ENCODE peak calls at places on chromosomes 13 and 19, in seven cellular contexts. R is mammary epithelial cell, E is tibial nerve, Q is AG04450, P is MCF 10A, J is testis, O is neural progenitor cell. V is an unnamed sample.

GRCh38 chr19:45767881-45768643 is 990 bp downstream of the SIX5 start:
- DNase-seq in J (peak; percentile 77), O (peak; percentile 83), P (peak; percentile 80), Q (no peak), E (peak; percentile 53), R (peak; percentile 70), V (peak; percentile 62)

GRCh38 chr13:25561842-25562241 is 190.1 kb downstream of the ATP8A2 start:
- DNase-seq in J (no peak), R (no peak), P (no peak), O (no peak), Q (no peak), E (no peak), V (no peak)

GRCh38 chr13:101979825-101980224 is 422.0 kb downstream of the FGF14 start:
- DNase-seq in R (no peak), E (no peak), Q (no peak), O (no peak), P (no peak), J (no peak), V (no peak)

GRCh38 chr13:30409911-30410704 is 12.2 kb upstream of the UBE2L5 start:
- DNase-seq in J (peak; percentile 68), E (no peak), R (peak; percentile 46), Q (no peak), P (peak; percentile 43), O (no peak), V (no peak)

GRCh38 chr19:3179739-3180293 is 1.2 kb downstream of the S1PR4 start:
- DNase-seq in O (no peak), E (no peak), Q (no peak), J (no peak), P (no peak), R (no peak), V (no peak)

GRCh38 chr13:24068472-24068871 is 92.0 kb upstream of the SPATA13 start:
- DNase-seq in R (no peak), J (no peak), E (no peak), O (no peak), P (no peak), Q (no peak), V (no peak)

GRCh38 chr19:36225219-36225892 is 10.4 kb downstream of the ZNF146 start:
- DNase-seq in P (no peak), Q (peak; percentile 23), O (no peak), E (no peak), J (no peak), R (peak; percentile 17), V (no peak)

GRCh38 chr13:110912651-110913051 is 2.2 kb downstream of the ANKRD10 start:
- DNase-seq in R (no peak), E (no peak), P (peak; percentile 48), Q (no peak), O (peak; percentile 43), J (peak; percentile 38), V (peak; percentile 63)

GRCh38 chr19:44512326-44513298 is 12.3 kb upstream of the ZNF180 start:
- DNase-seq in R (peak; percentile 61), O (peak; percentile 69), P (peak; percentile 67), Q (peak; percentile 34), E (no peak), J (peak; percentile 74), V (no peak)

GRCh38 chr19:13234518-13234917 is 84.3 kb downstream of the IER2 start:
- DNase-seq in J (peak; percentile 52), P (peak; percentile 78), R (no peak), Q (no peak), O (peak; percentile 76), E (peak; percentile 8), V (no peak)

GRCh38 chr13:26325876-26326275 is 71.9 kb downstream of the CDK8 start:
- DNase-seq in E (no peak), Q (no peak), R (peak; percentile 41), J (no peak), P (no peak), O (no peak), V (no peak)

GRCh38 chr13:26983533-26984315 is 187.9 kb downstream of the USP12 start:
- DNase-seq in O (no peak), P (no peak), J (no peak), E (no peak), Q (no peak), R (no peak), V (no peak)

GRCh38 chr19:45498411-45499195 is at the start of gene PPM1N:
- DNase-seq in J (no peak), Q (no peak), P (no peak), E (no peak), R (no peak), O (peak; percentile 84), V (no peak)

GRCh38 chr19:46748325-46749109 is 2.3 kb upstream of the STRN4 start:
- DNase-seq in E (peak; percentile 87), P (peak; percentile 74), Q (no peak), J (peak; percentile 88), O (peak; percentile 87), R (no peak), V (no peak)

GRCh38 chr13:31946091-31946770 is 85.3 kb upstream of the FRY start:
- DNase-seq in E (no peak), Q (no peak), J (no peak), O (no peak), R (no peak), P (no peak), V (no peak)

GRCh38 chr13:20526664-20527063 is 1.0 kb upstream of the CRYL1 start:
- DNase-seq in P (no peak), Q (no peak), O (no peak), E (no peak), R (no peak), J (no peak), V (no peak)

GRCh38 chr19:54245936-54246335 is 3.3 kb upstream of the LILRA6 start:
- DNase-seq in P (no peak), R (no peak), O (no peak), J (no peak), E (no peak), Q (no peak), V (no peak)

GRCh38 chr13:44273991-44274810 is 99.4 kb upstream of the SERP2 start:
- DNase-seq in Q (peak; percentile 45), O (no peak), J (no peak), E (no peak), R (no peak), P (peak; percentile 66), V (no peak)

GRCh38 chr13:46182491-46182877 is 507 bp upstream of the LCP1 start:
- DNase-seq in J (no peak), Q (no peak), P (no peak), E (no peak), R (no peak), O (no peak), V (no peak)

GRCh38 chr13:72290962-72291681 is 424.1 kb upstream of the DACH1 start:
- DNase-seq in Q (no peak), E (no peak), P (peak; percentile 14), O (no peak), J (no peak), R (peak; percentile 83), V (no peak)

GRCh38 chr19:32222594-32222993 is 122.8 kb upstream of the ZNF507 start:
- DNase-seq in J (no peak), R (no peak), Q (no peak), E (no peak), P (no peak), O (no peak), V (no peak)

GRCh38 chr13:24299488-24300114 is 9.8 kb upstream of the C1QTNF9 start:
- DNase-seq in P (no peak), J (no peak), E (no peak), Q (no peak), R (no peak), O (no peak), V (no peak)

GRCh38 chr19:1234670-1235380 is 3.0 kb downstream of the CBARP start:
- DNase-seq in O (no peak), J (no peak), R (no peak), E (no peak), Q (no peak), P (no peak), V (no peak)

GRCh38 chr19:2049741-2050348 is 1.2 kb downstream of the MKNK2 start:
- DNase-seq in R (peak; percentile 78), O (peak; percentile 60), Q (no peak), P (peak; percentile 86), E (peak; percentile 81), J (peak; percentile 67), V (peak; percentile 95)

GRCh38 chr19:53131732-53132131 is 978 bp downstream of the ZNF415 start:
- DNase-seq in J (peak; percentile 60), Q (no peak), O (peak; percentile 14), E (no peak), R (no peak), P (no peak), V (no peak)

GRCh38 chr19:18416778-18417249 is 2.4 kb upstream of the SSBP4 start:
- DNase-seq in P (no peak), Q (no peak), E (peak; percentile 87), O (peak; percentile 92), R (no peak), J (peak; percentile 93), V (peak; percentile 69)

GRCh38 chr13:49683489-49683888 is 7.8 kb downstream of the EBPL start:
- DNase-seq in Q (no peak), P (no peak), E (no peak), J (no peak), O (no peak), R (no peak), V (no peak)

GRCh38 chr13:79354285-79354684 is 51.8 kb downstream of the RBM26 start:
- DNase-seq in J (no peak), E (no peak), Q (no peak), P (no peak), O (no peak), R (no peak), V (no peak)

DNA sequence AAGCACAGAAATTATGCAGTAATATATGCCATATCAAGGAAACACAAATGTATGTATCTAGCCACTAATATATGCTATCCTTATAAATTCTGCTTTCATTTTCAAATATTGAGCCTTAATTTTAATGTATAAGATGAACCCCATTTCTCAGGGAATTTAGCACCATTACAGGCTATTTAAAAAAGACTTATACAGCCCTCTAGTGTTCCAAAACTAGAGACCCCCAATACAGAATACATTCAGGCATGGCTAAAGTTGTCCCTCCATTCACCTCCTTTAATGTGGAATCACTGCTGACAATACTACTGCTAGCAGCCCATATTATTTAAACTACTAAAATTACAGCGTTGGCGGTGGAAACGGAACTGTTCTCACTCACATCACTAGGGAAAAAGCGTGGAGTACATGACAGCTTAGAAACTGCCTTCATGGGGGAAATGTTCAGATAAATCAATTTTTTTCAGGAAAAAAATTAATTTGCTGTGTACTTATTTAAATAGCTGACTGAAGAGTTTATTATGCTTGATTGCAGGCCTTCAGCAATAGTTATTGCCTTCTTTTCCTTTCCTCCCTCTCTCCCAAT is 541.0 kb downstream of the PCDH9 start:
- DNase-seq in P (no peak), R (no peak), J (no peak), Q (no peak), O (peak; percentile 19), E (no peak), V (no peak)
- TF ChIP-seq CTCF in P (peak; percentile 22), R (no peak), J (no peak), Q (peak; percentile 54), O (peak; percentile 51), E (no peak), V (no peak)

GRCh38 chr19:41205995-41206394 is 13.0 kb downstream of the CYP2S1 start:
- DNase-seq in Q (no peak), J (no peak), E (no peak), O (no peak), R (peak; percentile 36), P (peak; percentile 63), V (no peak)
- TF ChIP-seq CTCF in Q (no peak), J (no peak), E (no peak), O (no peak), R (no peak), P (peak; percentile 18), V (no peak)

GRCh38 chr13:94415484-94415883 is 64.0 kb downstream of the DCT start:
- DNase-seq in P (no peak), J (no peak), E (no peak), R (no peak), Q (no peak), O (peak; percentile 17), V (no peak)
- TF ChIP-seq CTCF in P (no peak), J (no peak), E (no peak), R (no peak), Q (no peak), O (no peak), V (no peak)

GRCh38 chr13:75760182-75760981 is 124.3 kb downstream of the LMO7 start:
- DNase-seq in R (peak; percentile 94), P (peak; percentile 81), E (no peak), O (no peak), J (peak; percentile 27), Q (no peak), V (peak; percentile 71)
- TF ChIP-seq CTCF in R (peak; percentile 8), P (peak; percentile 28), E (no peak), O (no peak), J (no peak), Q (peak; percentile 31), V (peak; percentile 20)